ENCODE peak calls at places on chromosomes 2 and 18, in eight cellular contexts. C, A, G, P, V, I, W and M are unnamed samples.

GRCh38 chr18:27363918-27364317 is 178.8 kb upstream of the CHST9 start:
- DNase-seq in C (peak), A (no peak), G (no peak), P (no peak), V (no peak), I (no peak), W (no peak), M (peak)

GRCh38 chr2:68646303-68646702 is 2.9 kb downstream of the PROKR1 start:
- DNase-seq in C (no peak), A (no peak), G (no peak), P (no peak), V (no peak), I (no peak), W (no peak), M (peak)

GRCh38 chr2:96249654-96250053 is 16.1 kb downstream of the TMEM127 start:
- DNase-seq in C (peak), A (no peak), G (no peak), P (peak), V (no peak), I (peak), W (no peak), M (peak)

GRCh38 chr2:19648583-19648982 is 253.2 kb downstream of the TTC32 start:
- DNase-seq in C (peak), A (peak), G (no peak), P (no peak), V (peak), I (peak), W (no peak), M (peak)

GRCh38 chr2:173651891-173652290 is 297.2 kb downstream of the CDCA7 start:
- DNase-seq in C (no peak), A (no peak), G (no peak), P (no peak), V (no peak), I (no peak), W (no peak), M (no peak)

GRCh38 chr2:20125164-20125563 is 73.7 kb upstream of the LAPTM4A start:
- DNase-seq in C (no peak), A (no peak), G (no peak), P (no peak), V (no peak), I (no peak), W (no peak), M (no peak)

GRCh38 chr2:159462201-159462785 is 154.1 kb downstream of the BAZ2B start:
- DNase-seq in C (no peak), A (no peak), G (no peak), P (no peak), V (no peak), I (peak), W (no peak), M (no peak)

GRCh38 chr2:38700113-38700780 is 34.3 kb downstream of the GALM start:
- DNase-seq in C (no peak), A (no peak), G (no peak), P (no peak), V (no peak), I (no peak), W (no peak), M (no peak)

GRCh38 chr2:127530245-127531132 is 4.2 kb upstream of the IWS1 start:
- DNase-seq in C (no peak), A (no peak), G (no peak), P (no peak), V (no peak), I (no peak), W (no peak), M (no peak)

GRCh38 chr2:111708478-111708877 is 175.5 kb downstream of the ANAPC1 start:
- DNase-seq in C (peak), A (no peak), G (no peak), P (no peak), V (no peak), I (no peak), W (no peak), M (no peak)

GRCh38 chr2:74856004-74856578 is 22.2 kb downstream of the HK2 start:
- DNase-seq in C (no peak), A (no peak), G (no peak), P (no peak), V (no peak), I (no peak), W (peak), M (no peak)

GRCh38 chr2:157328133-157328532 is 2.5 kb upstream of the ERMN start:
- DNase-seq in C (no peak), A (no peak), G (no peak), P (no peak), V (no peak), I (no peak), W (no peak), M (no peak)

GRCh38 chr2:96537734-96538486 is 1.4 kb downstream of the ARID5A start:
- DNase-seq in C (no peak), A (no peak), G (no peak), P (no peak), V (peak), I (no peak), W (peak), M (no peak)

GRCh38 chr2:104938226-104938941 is 84.5 kb downstream of the POU3F3 start:
- DNase-seq in C (no peak), A (no peak), G (peak), P (no peak), V (no peak), I (no peak), W (no peak), M (no peak)

GRCh38 chr2:4763009-4763408 is 929.2 kb upstream of the SOX11 start:
- DNase-seq in C (no peak), A (no peak), G (no peak), P (no peak), V (no peak), I (no peak), W (no peak), M (peak)

GRCh38 chr2:190879474-190880373 is 897 bp upstream of the GLS start:
- DNase-seq in C (peak), A (no peak), G (no peak), P (no peak), V (no peak), I (no peak), W (no peak), M (peak)

GRCh38 chr18:66523219-66523991 is 80.5 kb downstream of the CDH19 start:
- DNase-seq in C (no peak), A (no peak), G (no peak), P (no peak), V (no peak), I (no peak), W (no peak), M (no peak)

GRCh38 chr2:52456759-52457377 is 1310.7 kb upstream of the CHAC2 start:
- DNase-seq in C (peak), A (no peak), G (no peak), P (no peak), V (no peak), I (no peak), W (no peak), M (peak)

GRCh38 chr2:99818842-99819241 is 323.5 kb downstream of the AFF3 start:
- DNase-seq in C (no peak), A (no peak), G (no peak), P (no peak), V (no peak), I (peak), W (no peak), M (peak)

GRCh38 chr18:79939096-79939495 is 12.4 kb downstream of the SLC66A2 start:
- DNase-seq in C (no peak), A (no peak), G (no peak), P (no peak), V (peak), I (no peak), W (no peak), M (no peak)

GRCh38 chr2:105438104-105438929 is 39.5 kb upstream of the FHL2 start:
- DNase-seq in C (peak), A (peak), G (no peak), P (no peak), V (peak), I (peak), W (no peak), M (peak)

GRCh38 chr18:69763821-69764220 is 183.9 kb downstream of the CD226 start:
- DNase-seq in C (no peak), A (no peak), G (no peak), P (no peak), V (no peak), I (no peak), W (no peak), M (no peak)

GRCh38 chr2:121146630-121147029 is 138.4 kb downstream of the TFCP2L1 start:
- DNase-seq in C (no peak), A (no peak), G (no peak), P (no peak), V (no peak), I (no peak), W (no peak), M (no peak)

GRCh38 chr18:9828794-9829712 is 56.7 kb upstream of the TXNDC2 start:
- DNase-seq in C (no peak), A (no peak), G (no peak), P (no peak), V (no peak), I (no peak), W (no peak), M (no peak)

GRCh38 chr2:204019572-204020501 is 83.3 kb downstream of the ICOS start:
- DNase-seq in C (peak), A (no peak), G (no peak), P (no peak), V (no peak), I (peak), W (no peak), M (peak)

GRCh38 chr18:28767781-28768211 is 590.9 kb upstream of the CDH2 start:
- DNase-seq in C (peak), A (no peak), G (no peak), P (peak), V (no peak), I (peak), W (no peak), M (peak)

GRCh38 chr2:11659866-11660265 is 10.1 kb downstream of the NTSR2 start:
- DNase-seq in C (no peak), A (no peak), G (no peak), P (no peak), V (no peak), I (no peak), W (no peak), M (no peak)

GRCh38 chr2:102399499-102400141 is 23.3 kb upstream of the IL18RAP start:
- DNase-seq in C (no peak), A (no peak), G (no peak), P (no peak), V (no peak), I (no peak), W (no peak), M (no peak)

GRCh38 chr2:217370391-217370790 is 510.5 kb upstream of the TNP1 start:
- DNase-seq in C (peak), A (no peak), G (no peak), P (peak), V (no peak), I (peak), W (no peak), M (peak)

DNA sequence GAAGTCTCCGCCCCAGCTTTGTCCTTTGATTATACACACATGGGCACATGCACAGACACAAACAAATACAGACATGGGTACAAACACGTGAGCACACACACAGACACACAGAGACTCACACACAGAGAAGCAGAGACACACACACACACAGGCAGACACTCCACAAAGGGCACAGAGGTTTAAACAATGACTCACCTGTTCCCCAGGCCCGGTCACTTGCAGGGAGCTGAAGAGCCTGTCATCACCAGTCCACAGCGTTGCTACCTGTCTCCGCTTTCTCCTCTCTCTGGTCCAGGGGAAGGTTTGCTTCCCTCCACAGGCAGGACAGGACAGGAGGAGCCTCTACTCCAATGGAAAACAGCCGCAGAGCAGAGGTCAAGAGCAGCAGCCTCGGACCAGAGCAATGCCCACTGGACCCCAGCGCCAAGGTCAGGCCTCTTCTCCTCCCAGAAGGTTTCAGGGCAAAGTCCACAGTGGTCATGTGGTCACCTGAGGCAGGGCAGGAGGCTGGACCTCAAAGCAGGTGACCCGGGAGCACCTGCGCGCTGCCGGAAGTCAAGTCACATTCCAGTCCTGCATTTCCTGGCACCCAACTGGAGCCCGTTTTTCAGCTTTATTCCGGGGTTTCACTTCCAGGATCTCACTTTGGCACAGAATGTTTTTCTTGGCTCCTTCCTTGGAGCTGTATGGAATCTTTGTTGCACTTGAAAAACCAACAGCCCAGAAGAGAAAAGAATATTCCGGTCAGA is at the start of gene RAB17:
- DNase-seq in C (peak), A (no peak), G (no peak), P (no peak), V (no peak), I (peak), W (peak), M (no peak)
- H3K4me3 ChIP-seq in C (no peak), A (no peak), G (no peak), P (no peak), V (no peak), I (no peak), W (peak), M (no peak)

GRCh38 chr2:27522400-27522945 is 25.8 kb downstream of the GCKR start:
- DNase-seq in C (no peak), A (no peak), G (no peak), P (no peak), V (no peak), I (no peak), W (no peak), M (no peak)
- TF ChIP-seq CTCF in C (no peak), A (no peak), G (no peak), P (no peak), V (no peak), I (no peak), W (no peak), M (peak)

DNA sequence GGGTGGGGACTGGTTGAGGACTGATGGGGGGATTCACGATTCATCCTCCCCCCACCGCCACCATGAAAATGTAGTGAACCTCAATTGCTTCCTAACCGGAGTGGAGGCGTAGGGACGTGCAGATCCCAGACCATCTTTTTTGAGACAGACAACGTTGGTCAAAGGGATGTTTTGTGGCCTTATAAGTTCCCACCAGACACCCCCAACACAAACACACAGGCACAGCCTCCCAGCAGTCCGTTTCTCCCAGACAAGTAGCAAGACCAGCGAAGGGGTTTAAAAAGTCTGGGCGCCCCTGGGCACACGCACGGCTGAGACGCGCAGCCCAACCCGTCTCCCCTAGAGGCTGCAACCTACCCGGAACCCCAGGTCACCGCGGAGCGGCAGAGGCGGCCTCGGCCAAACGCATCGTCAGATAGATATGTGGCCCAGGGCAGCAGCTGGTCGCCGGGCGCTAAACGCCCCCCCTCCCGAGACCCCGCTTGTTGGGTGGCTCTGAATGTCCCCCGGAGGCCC is 1.3 kb downstream of the GBX2 start:
- DNase-seq in C (no peak), A (no peak), G (no peak), P (no peak), V (no peak), I (no peak), W (peak), M (no peak)
- H3K4me3 ChIP-seq in C (peak), A (peak), G (no peak), P (no peak), V (peak), I (peak), W (peak), M (peak)

GRCh38 chr2:61764035-61764800 is 89.6 kb downstream of the FAM161A start:
- DNase-seq in C (peak), A (peak), G (peak), P (peak), V (peak), I (peak), W (peak), M (peak)

GRCh38 chr2:61759718-61760117 is 94.1 kb downstream of the FAM161A start:
- DNase-seq in C (peak), A (no peak), G (no peak), P (no peak), V (no peak), I (peak), W (no peak), M (peak)

GRCh38 chr2:61762292-61762691 is 91.6 kb downstream of the FAM161A start:
- DNase-seq in C (no peak), A (no peak), G (peak), P (no peak), V (no peak), I (no peak), W (no peak), M (no peak)

GRCh38 chr2:61758991-61759390 is 94.9 kb downstream of the FAM161A start:
- DNase-seq in C (peak), A (no peak), G (no peak), P (peak), V (no peak), I (peak), W (no peak), M (peak)

DNA sequence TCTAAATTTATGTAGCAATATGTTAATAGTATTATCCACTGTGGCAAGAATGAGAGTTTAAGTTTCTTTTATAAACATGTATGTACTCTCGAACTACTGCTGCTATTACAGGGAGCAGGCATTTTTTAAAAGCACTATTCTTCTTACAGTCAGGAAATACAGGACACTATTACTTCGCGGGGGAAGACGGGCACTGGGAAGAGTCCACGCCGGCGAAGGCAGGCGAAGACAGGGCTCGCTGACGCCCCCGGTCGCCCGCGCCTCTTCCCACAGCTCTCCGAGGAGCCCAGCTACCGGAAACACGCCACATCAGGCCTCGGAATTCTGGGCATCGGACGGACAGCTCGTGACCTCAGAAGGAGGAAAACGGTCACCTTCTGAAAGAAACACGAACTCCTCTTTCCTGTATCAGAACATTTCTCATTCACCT is 90.2 kb downstream of the FAM161A start:
- DNase-seq in C (peak), A (peak), G (peak), P (peak), V (peak), I (peak), W (peak), M (peak)
- TF ChIP-seq CTCF in C (peak), A (peak), G (no peak), P (no peak), V (no peak), I (peak), W (peak), M (peak)